ENCODE peak calls at places on chromosome 13, in seven cellular contexts. B, Z, A, H, C, Q and I are unnamed samples.
A peak's percentile ranks its signal among the peaks of the same experiment; 100 is the strongest.

GRCh38 chr13:100673376-100673830 is 1.2 kb downstream of the TMTC4 start:
- DNase-seq in B (no peak), A (no peak), C (peak; percentile 30), Q (no peak), Z (no peak), H (peak; percentile 31), I (no peak)

GRCh38 chr13:71603255-71603654 is 263.7 kb downstream of the DACH1 start:
- DNase-seq in Z (no peak), C (no peak), B (no peak), Q (no peak), H (no peak), A (no peak), I (no peak)

GRCh38 chr13:113915012-113915763 is 51.3 kb upstream of the GAS6 start:
- DNase-seq in Q (no peak), B (no peak), A (no peak), H (no peak), C (no peak), Z (no peak), I (no peak)

GRCh38 chr13:77207943-77208342 is 119.0 kb downstream of the MYCBP2 start:
- DNase-seq in Q (peak; percentile 96), A (peak; percentile 89), H (no peak), C (no peak), B (peak; percentile 37), Z (no peak), I (peak; percentile 68)

GRCh38 chr13:111202745-111203144 is 87.6 kb downstream of the ARHGEF7 start:
- DNase-seq in A (peak; percentile 91), Z (no peak), C (no peak), H (no peak), B (peak; percentile 80), Q (peak; percentile 93), I (peak; percentile 61)

GRCh38 chr13:89407357-89407756 is 1736.2 kb downstream of the SLITRK5 start:
- DNase-seq in Z (no peak), C (no peak), H (no peak), B (no peak), A (no peak), Q (no peak), I (no peak)

GRCh38 chr13:74710006-74710405 is 575.8 kb upstream of the KLF12 start:
- DNase-seq in Q (peak; percentile 4), A (peak; percentile 57), Z (no peak), C (no peak), H (no peak), B (no peak), I (no peak)

GRCh38 chr13:20826810-20827560 is 53.2 kb upstream of the EEF1AKMT1 start:
- DNase-seq in C (no peak), Q (peak; percentile 42), A (no peak), H (no peak), Z (no peak), B (no peak), I (peak; percentile 23)

GRCh38 chr13:29993716-29994488 is 143.5 kb upstream of the UBL3 start:
- DNase-seq in B (peak; percentile 38), H (no peak), A (peak; percentile 93), Q (peak; percentile 90), Z (no peak), C (no peak), I (peak; percentile 81)

GRCh38 chr13:30072818-30073186 is 222.4 kb upstream of the UBL3 start:
- DNase-seq in A (no peak), Q (no peak), C (no peak), H (no peak), Z (no peak), B (no peak), I (no peak)

GRCh38 chr13:45464687-45465453 is at the start of gene COG3:
- DNase-seq in B (peak; percentile 93), A (peak; percentile 98), H (peak; percentile 84), Z (peak; percentile 97), Q (peak; percentile 97), C (peak; percentile 92), I (peak; percentile 98)

GRCh38 chr13:45464141-45464686 is 525 bp upstream of the COG3 start:
- DNase-seq in A (no peak), Z (peak; percentile 49), C (no peak), B (no peak), Q (no peak), H (no peak), I (no peak)

GRCh38 chr13:45468676-45469075 is 3.9 kb downstream of the COG3 start:
- DNase-seq in H (no peak), C (no peak), Z (no peak), B (no peak), A (no peak), Q (no peak), I (no peak)

GRCh38 chr13:45472171-45472705 is 7.5 kb downstream of the COG3 start:
- DNase-seq in C (no peak), Z (no peak), A (peak; percentile 36), B (no peak), Q (peak; percentile 20), H (no peak), I (no peak)

GRCh38 chr13:45466359-45466758 is 1.6 kb downstream of the COG3 start:
- DNase-seq in Z (no peak), Q (no peak), C (no peak), B (no peak), A (no peak), H (no peak), I (no peak)
- TF ChIP-seq CTCF in Z (no peak), Q (no peak), C (no peak), B (no peak), A (no peak), H (no peak), I (no peak)

GRCh38 chr13:94280357-94280756 is 199.1 kb downstream of the DCT start:
- DNase-seq in C (no peak), B (no peak), H (no peak), A (peak; percentile 36), Z (no peak), Q (peak; percentile 36), I (no peak)
- TF ChIP-seq CTCF in C (no peak), B (no peak), H (no peak), A (no peak), Z (no peak), Q (no peak), I (no peak)

GRCh38 chr13:95222733-95223018 is 78.6 kb downstream of the ABCC4 start:
- DNase-seq in Z (no peak), A (no peak), Q (no peak), B (no peak), H (no peak), C (no peak), I (no peak)
- TF ChIP-seq CTCF in Z (no peak), A (no peak), Q (no peak), B (no peak), H (no peak), C (no peak), I (no peak)

GRCh38 chr13:99435116-99435515 is 66.2 kb upstream of the TM9SF2 start:
- DNase-seq in C (no peak), Q (no peak), B (no peak), Z (no peak), H (no peak), A (no peak), I (no peak)

GRCh38 chr13:99433543-99434075 is 67.7 kb upstream of the TM9SF2 start:
- DNase-seq in C (no peak), Z (no peak), A (no peak), H (no peak), B (no peak), Q (no peak), I (no peak)

GRCh38 chr13:99434258-99434788 is 66.9 kb upstream of the TM9SF2 start:
- DNase-seq in B (no peak), H (no peak), A (no peak), Q (no peak), C (peak; percentile 53), Z (peak; percentile 39), I (no peak)

GRCh38 chr13:99436686-99437416 is 64.4 kb upstream of the TM9SF2 start:
- DNase-seq in Z (peak; percentile 90), H (peak; percentile 88), C (peak; percentile 88), B (peak; percentile 26), Q (peak; percentile 83), A (peak; percentile 91), I (peak; percentile 66)

GRCh38 chr13:99436013-99436412 is 65.3 kb upstream of the TM9SF2 start:
- DNase-seq in Q (no peak), Z (no peak), H (no peak), B (no peak), C (no peak), A (no peak), I (no peak)
- TF ChIP-seq CTCF in Q (no peak), Z (no peak), H (no peak), B (no peak), C (no peak), A (no peak), I (no peak)

GRCh38 chr13:60398438-60398891 is 1.4 kb downstream of the TDRD3 start:
- DNase-seq in C (no peak), B (no peak), H (no peak), A (peak; percentile 13), Z (no peak), Q (no peak), I (no peak)

GRCh38 chr13:60398949-60399589 is 2.0 kb downstream of the TDRD3 start:
- DNase-seq in A (peak; percentile 9), B (no peak), Q (peak; percentile 43), H (no peak), Z (no peak), C (no peak), I (no peak)

GRCh38 chr13:60396008-60396782 is 825 bp upstream of the TDRD3 start:
- DNase-seq in A (peak; percentile 98), Z (peak; percentile 95), B (peak; percentile 33), C (peak; percentile 85), H (peak; percentile 82), Q (peak; percentile 87), I (peak; percentile 84)

GRCh38 chr13:60397693-60398437 is 845 bp downstream of the TDRD3 start:
- DNase-seq in Z (peak; percentile 82), C (peak; percentile 79), B (no peak), A (peak; percentile 84), Q (peak; percentile 67), H (peak; percentile 73), I (peak; percentile 52)

GRCh38 chr13:60396783-60397692 is at the start of gene TDRD3:
- DNase-seq in B (no peak), A (peak; percentile 94), Z (peak; percentile 90), C (peak; percentile 83), H (peak; percentile 82), Q (peak; percentile 82), I (peak; percentile 79)
- TF ChIP-seq CTCF in B (peak; percentile 85), A (peak; percentile 76), Z (peak; percentile 73), C (peak; percentile 47), H (peak; percentile 66), Q (peak; percentile 70), I (peak; percentile 84)